ENCODE peak calls at places on chromosomes 7 and 10, in ten cellular contexts. J, A, R, F, P, O, E, C, Y and W are unnamed samples.

GRCh38 chr10:89640242-89640641 is 4.8 kb downstream of the PANK1 start:
- DNase-seq in J (no peak), A (no peak), R (no peak), F (no peak), P (no peak), O (no peak), E (no peak), C (no peak), Y (no peak), W (no peak)

GRCh38 chr7:2757361-2757903 is 69.4 kb downstream of the AMZ1 start:
- DNase-seq in J (peak), A (peak), R (no peak), F (peak), P (no peak), O (peak), E (peak), C (no peak), Y (no peak), W (no peak)

GRCh38 chr10:13535346-13535745 is 6.5 kb upstream of the BEND7 start:
- DNase-seq in J (no peak), A (no peak), R (no peak), F (no peak), P (no peak), O (no peak), E (no peak), C (no peak), Y (no peak), W (no peak)

GRCh38 chr7:45575501-45576248 is 1.5 kb downstream of the ADCY1 start:
- DNase-seq in J (no peak), A (no peak), R (no peak), F (no peak), P (no peak), O (no peak), E (no peak), C (no peak), Y (no peak), W (no peak)

GRCh38 chr10:115921795-115922194 is 351.2 kb downstream of the GFRA1 start:
- DNase-seq in J (no peak), A (peak), R (no peak), F (peak), P (no peak), O (peak), E (no peak), C (no peak), Y (peak), W (no peak)

GRCh38 chr10:77392851-77393250 is 244.8 kb downstream of the KCNMA1 start:
- DNase-seq in J (no peak), A (peak), R (peak), F (peak), P (no peak), O (peak), E (no peak), C (no peak), Y (peak), W (no peak)

GRCh38 chr7:44131173-44132009 is 8.0 kb upstream of the POLD2 start:
- DNase-seq in J (no peak), A (peak), R (no peak), F (peak), P (no peak), O (peak), E (no peak), C (no peak), Y (no peak), W (no peak)

GRCh38 chr10:52566471-52567246 is 205.9 kb downstream of the MBL2 start:
- DNase-seq in J (no peak), A (peak), R (peak), F (peak), P (no peak), O (peak), E (no peak), C (no peak), Y (peak), W (no peak)

GRCh38 chr7:77458786-77459185 is 42.6 kb upstream of the GSAP start:
- DNase-seq in J (no peak), A (peak), R (no peak), F (no peak), P (no peak), O (no peak), E (no peak), C (no peak), Y (no peak), W (no peak)

GRCh38 chr7:130853503-130854279 is 119.7 kb upstream of the KLF14 start:
- DNase-seq in J (no peak), A (peak), R (peak), F (peak), P (no peak), O (peak), E (no peak), C (no peak), Y (no peak), W (no peak)

GRCh38 chr10:47240173-47240572 is 59.8 kb upstream of the GDF10 start:
- DNase-seq in J (no peak), A (no peak), R (no peak), F (no peak), P (no peak), O (no peak), E (no peak), C (no peak), Y (no peak), W (no peak)

GRCh38 chr7:106225856-106226255 is 58.9 kb downstream of the NAMPT start:
- DNase-seq in J (no peak), A (no peak), R (no peak), F (no peak), P (no peak), O (no peak), E (no peak), C (no peak), Y (no peak), W (no peak)

GRCh38 chr10:24642921-24643678 is 80.6 kb downstream of the ARHGAP21 start:
- DNase-seq in J (peak), A (peak), R (peak), F (peak), P (no peak), O (peak), E (peak), C (peak), Y (peak), W (peak)

GRCh38 chr10:60388709-60389241 is 900 bp downstream of the ANK3 start:
- DNase-seq in J (peak), A (no peak), R (no peak), F (no peak), P (no peak), O (no peak), E (peak), C (no peak), Y (no peak), W (no peak)

GRCh38 chr7:158651968-158652555 is 52.5 kb downstream of the NCAPG2 start:
- DNase-seq in J (no peak), A (peak), R (no peak), F (no peak), P (no peak), O (no peak), E (no peak), C (no peak), Y (peak), W (no peak)

GRCh38 chr7:130367088-130367755 is 13.1 kb upstream of the CPA1 start:
- DNase-seq in J (peak), A (no peak), R (no peak), F (no peak), P (no peak), O (no peak), E (no peak), C (no peak), Y (no peak), W (no peak)

GRCh38 chr7:157830331-157830730 is 493.5 kb downstream of the DNAJB6 start:
- DNase-seq in J (no peak), A (no peak), R (no peak), F (no peak), P (no peak), O (no peak), E (no peak), C (no peak), Y (no peak), W (no peak)